ENCODE peak calls at places on chromosomes 16 and 17, in eight cellular contexts. One of them, this sample, is unnamed.
A peak's percentile ranks its signal among the peaks of the same experiment; 100 is the strongest.

GRCh38 chr17:59493867-59494266 is 71.5 kb upstream of the DHX40 start:
- DNase-seq in HL-60: no peak
- DNase-seq in thoracic aorta: no peak
- DNase-seq in colonic mucosa: no peak
- DNase-seq in thyroid gland: no peak
- DNase-seq in upper lobe of right lung: no peak
- DNase-seq in A549: peak; percentile 17
- DNase-seq in IMR-90: no peak
- DNase-seq in this sample: no peak

GRCh38 chr16:84661418-84662060 is 13.2 kb downstream of the KLHL36 start:
- DNase-seq in HL-60: no peak
- DNase-seq in thoracic aorta: no peak
- DNase-seq in colonic mucosa: no peak
- DNase-seq in thyroid gland: no peak
- DNase-seq in upper lobe of right lung: no peak
- DNase-seq in A549: no peak
- DNase-seq in IMR-90: no peak
- DNase-seq in this sample: no peak

GRCh38 chr17:82977586-82977985 is 101.8 kb upstream of the METRNL start:
- DNase-seq in HL-60: no peak
- DNase-seq in thoracic aorta: no peak
- DNase-seq in colonic mucosa: no peak
- DNase-seq in thyroid gland: peak; percentile 43
- DNase-seq in upper lobe of right lung: peak; percentile 60
- DNase-seq in A549: no peak
- DNase-seq in IMR-90: no peak
- DNase-seq in this sample: no peak

GRCh38 chr16:87874639-87875472 is 5.5 kb upstream of the SLC7A5 start:
- DNase-seq in HL-60: no peak
- DNase-seq in thoracic aorta: no peak
- DNase-seq in colonic mucosa: no peak
- DNase-seq in thyroid gland: no peak
- DNase-seq in upper lobe of right lung: no peak
- DNase-seq in A549: no peak
- DNase-seq in IMR-90: no peak
- DNase-seq in this sample: no peak

GRCh38 chr16:65480276-65480675 is 358.4 kb upstream of the CDH11 start:
- DNase-seq in HL-60: no peak
- DNase-seq in thoracic aorta: no peak
- DNase-seq in colonic mucosa: no peak
- DNase-seq in thyroid gland: no peak
- DNase-seq in upper lobe of right lung: no peak
- DNase-seq in A549: no peak
- DNase-seq in IMR-90: no peak
- DNase-seq in this sample: no peak

GRCh38 chr17:29170682-29171081 is 9.5 kb downstream of the MYO18A start:
- DNase-seq in HL-60: no peak
- DNase-seq in thoracic aorta: no peak
- DNase-seq in colonic mucosa: no peak
- DNase-seq in thyroid gland: no peak
- DNase-seq in upper lobe of right lung: no peak
- DNase-seq in A549: no peak
- DNase-seq in IMR-90: no peak
- DNase-seq in this sample: no peak

GRCh38 chr16:396605-397004 is 394 bp upstream of the NME4 start:
- DNase-seq in HL-60: peak; percentile 80
- DNase-seq in thoracic aorta: no peak
- DNase-seq in colonic mucosa: no peak
- DNase-seq in thyroid gland: peak; percentile 53
- DNase-seq in upper lobe of right lung: no peak
- DNase-seq in A549: peak; percentile 74
- DNase-seq in IMR-90: peak; percentile 41
- DNase-seq in this sample: peak; percentile 72

GRCh38 chr16:22321340-22322001 is 24.3 kb downstream of the POLR3E start:
- DNase-seq in HL-60: peak; percentile 67
- DNase-seq in thoracic aorta: no peak
- DNase-seq in colonic mucosa: peak; percentile 58
- DNase-seq in thyroid gland: peak; percentile 74
- DNase-seq in upper lobe of right lung: peak; percentile 75
- DNase-seq in A549: peak; percentile 84
- DNase-seq in IMR-90: peak; percentile 70
- DNase-seq in this sample: no peak

GRCh38 chr17:20944014-20944905 is 98.6 kb downstream of the USP22 start:
- DNase-seq in HL-60: no peak
- DNase-seq in thoracic aorta: no peak
- DNase-seq in colonic mucosa: peak; percentile 65
- DNase-seq in thyroid gland: peak; percentile 83
- DNase-seq in upper lobe of right lung: no peak
- DNase-seq in A549: peak; percentile 54
- DNase-seq in IMR-90: no peak
- DNase-seq in this sample: no peak

GRCh38 chr17:9051561-9051960 is 30.3 kb downstream of the NTN1 start:
- DNase-seq in HL-60: no peak
- DNase-seq in thoracic aorta: no peak
- DNase-seq in colonic mucosa: no peak
- DNase-seq in thyroid gland: no peak
- DNase-seq in upper lobe of right lung: no peak
- DNase-seq in A549: no peak
- DNase-seq in IMR-90: no peak
- DNase-seq in this sample: no peak

GRCh38 chr16:56726283-56726682 is 3.6 kb upstream of the NUP93 start:
- DNase-seq in HL-60: no peak
- DNase-seq in thoracic aorta: no peak
- DNase-seq in colonic mucosa: no peak
- DNase-seq in thyroid gland: no peak
- DNase-seq in upper lobe of right lung: no peak
- DNase-seq in A549: no peak
- DNase-seq in IMR-90: no peak
- DNase-seq in this sample: no peak

GRCh38 chr17:883586-883962 is 96.0 kb downstream of the NXN start:
- DNase-seq in HL-60: no peak
- DNase-seq in thoracic aorta: no peak
- DNase-seq in colonic mucosa: no peak
- DNase-seq in thyroid gland: no peak
- DNase-seq in upper lobe of right lung: no peak
- DNase-seq in A549: no peak
- DNase-seq in IMR-90: no peak
- DNase-seq in this sample: no peak

GRCh38 chr16:1972490-1972877 is 631 bp downstream of the TBL3 start:
- DNase-seq in HL-60: no peak
- DNase-seq in thoracic aorta: no peak
- DNase-seq in colonic mucosa: no peak
- DNase-seq in thyroid gland: no peak
- DNase-seq in upper lobe of right lung: peak; percentile 70
- DNase-seq in A549: no peak
- DNase-seq in IMR-90: no peak
- DNase-seq in this sample: no peak

GRCh38 chr16:8721693-8722348 is 47.4 kb downstream of the ABAT start:
- DNase-seq in HL-60: no peak
- DNase-seq in thoracic aorta: no peak
- DNase-seq in colonic mucosa: no peak
- DNase-seq in thyroid gland: no peak
- DNase-seq in upper lobe of right lung: no peak
- DNase-seq in A549: no peak
- DNase-seq in IMR-90: no peak
- DNase-seq in this sample: no peak

GRCh38 chr17:33640629-33641028 is 347.5 kb upstream of the ASIC2 start:
- DNase-seq in HL-60: no peak
- DNase-seq in thoracic aorta: no peak
- DNase-seq in colonic mucosa: no peak
- DNase-seq in thyroid gland: no peak
- DNase-seq in upper lobe of right lung: no peak
- DNase-seq in A549: no peak
- DNase-seq in IMR-90: no peak
- DNase-seq in this sample: no peak

GRCh38 chr17:33637534-33637933 is 344.4 kb upstream of the ASIC2 start:
- DNase-seq in HL-60: no peak
- DNase-seq in thoracic aorta: no peak
- DNase-seq in colonic mucosa: no peak
- DNase-seq in thyroid gland: no peak
- DNase-seq in upper lobe of right lung: no peak
- DNase-seq in A549: no peak
- DNase-seq in IMR-90: no peak
- DNase-seq in this sample: no peak

GRCh38 chr17:33639103-33639991 is 346.3 kb upstream of the ASIC2 start:
- DNase-seq in HL-60: peak; percentile 87
- DNase-seq in thoracic aorta: no peak
- DNase-seq in colonic mucosa: no peak
- DNase-seq in thyroid gland: no peak
- DNase-seq in upper lobe of right lung: no peak
- DNase-seq in A549: no peak
- DNase-seq in IMR-90: no peak
- DNase-seq in this sample: no peak

GRCh38 chr17:33647976-33648375 is 354.9 kb upstream of the ASIC2 start:
- DNase-seq in HL-60: no peak
- DNase-seq in thoracic aorta: no peak
- DNase-seq in colonic mucosa: no peak
- DNase-seq in thyroid gland: no peak
- DNase-seq in upper lobe of right lung: no peak
- DNase-seq in A549: peak; percentile 44
- DNase-seq in IMR-90: peak; percentile 11
- DNase-seq in this sample: no peak

DNA sequence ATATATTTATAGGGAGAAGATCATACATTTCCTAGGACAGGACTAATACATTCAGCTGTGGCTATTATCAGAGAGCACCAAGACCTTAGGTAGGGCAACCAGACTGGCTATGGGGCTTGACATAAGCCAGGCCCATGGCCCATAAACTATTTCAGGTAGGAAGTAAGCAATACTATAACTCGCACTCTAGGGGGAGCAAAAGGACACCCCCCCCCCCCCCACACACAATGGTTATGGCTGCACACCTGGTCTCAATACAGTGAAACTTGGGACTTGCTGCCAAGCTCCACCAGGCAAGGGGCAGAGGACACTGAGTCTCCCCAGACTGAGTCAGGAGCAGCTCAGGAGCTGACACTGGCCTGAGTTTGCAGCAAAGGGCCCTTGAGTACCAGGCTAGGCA is 348.9 kb upstream of the ASIC2 start:
- DNase-seq in HL-60: no peak
- DNase-seq in thoracic aorta: no peak
- DNase-seq in colonic mucosa: no peak
- DNase-seq in thyroid gland: no peak
- DNase-seq in upper lobe of right lung: no peak
- DNase-seq in A549: peak; percentile 11
- DNase-seq in IMR-90: no peak
- DNase-seq in this sample: no peak
- TF ChIP-seq CTCF in HL-60: no peak
- TF ChIP-seq CTCF in thoracic aorta: no peak
- TF ChIP-seq CTCF in colonic mucosa: no peak
- TF ChIP-seq CTCF in thyroid gland: no peak
- TF ChIP-seq CTCF in upper lobe of right lung: no peak
- TF ChIP-seq CTCF in A549: no peak
- TF ChIP-seq CTCF in IMR-90: no peak
- TF ChIP-seq CTCF in this sample: no peak

GRCh38 chr17:38853292-38854219 is at the start of gene RPL23:
- DNase-seq in HL-60: peak; percentile 96
- DNase-seq in thoracic aorta: peak; percentile 86
- DNase-seq in colonic mucosa: peak; percentile 95
- DNase-seq in thyroid gland: peak; percentile 97
- DNase-seq in upper lobe of right lung: peak; percentile 95
- DNase-seq in A549: peak; percentile 99
- DNase-seq in IMR-90: peak; percentile 97
- DNase-seq in this sample: no peak
- TF ChIP-seq CTCF in HL-60: no peak
- TF ChIP-seq CTCF in thoracic aorta: no peak
- TF ChIP-seq CTCF in colonic mucosa: no peak
- TF ChIP-seq CTCF in thyroid gland: no peak
- TF ChIP-seq CTCF in upper lobe of right lung: no peak
- TF ChIP-seq CTCF in A549: no peak
- TF ChIP-seq CTCF in IMR-90: no peak
- TF ChIP-seq CTCF in this sample: no peak

GRCh38 chr17:79843917-79844815 is 4.9 kb upstream of the CBX4 start:
- DNase-seq in HL-60: no peak
- DNase-seq in thoracic aorta: no peak
- DNase-seq in colonic mucosa: peak; percentile 53
- DNase-seq in thyroid gland: peak; percentile 79
- DNase-seq in upper lobe of right lung: peak; percentile 88
- DNase-seq in A549: peak; percentile 75
- DNase-seq in IMR-90: peak; percentile 61
- DNase-seq in this sample: no peak

GRCh38 chr17:79842136-79842655 is 3.0 kb upstream of the CBX4 start:
- DNase-seq in HL-60: no peak
- DNase-seq in thoracic aorta: no peak
- DNase-seq in colonic mucosa: peak; percentile 24
- DNase-seq in thyroid gland: no peak
- DNase-seq in upper lobe of right lung: no peak
- DNase-seq in A549: no peak
- DNase-seq in IMR-90: no peak
- DNase-seq in this sample: no peak

GRCh38 chr17:79843475-79843916 is 4.3 kb upstream of the CBX4 start:
- DNase-seq in HL-60: no peak
- DNase-seq in thoracic aorta: no peak
- DNase-seq in colonic mucosa: peak; percentile 44
- DNase-seq in thyroid gland: no peak
- DNase-seq in upper lobe of right lung: no peak
- DNase-seq in A549: no peak
- DNase-seq in IMR-90: no peak
- DNase-seq in this sample: no peak

GRCh38 chr17:79841369-79842135 is 2.3 kb upstream of the CBX4 start:
- DNase-seq in HL-60: no peak
- DNase-seq in thoracic aorta: no peak
- DNase-seq in colonic mucosa: no peak
- DNase-seq in thyroid gland: no peak
- DNase-seq in upper lobe of right lung: no peak
- DNase-seq in A549: no peak
- DNase-seq in IMR-90: no peak
- DNase-seq in this sample: no peak

GRCh38 chr17:79842656-79843474 is 3.6 kb upstream of the CBX4 start:
- DNase-seq in HL-60: no peak
- DNase-seq in thoracic aorta: no peak
- DNase-seq in colonic mucosa: peak; percentile 29
- DNase-seq in thyroid gland: peak; percentile 52
- DNase-seq in upper lobe of right lung: no peak
- DNase-seq in A549: no peak
- DNase-seq in IMR-90: no peak
- DNase-seq in this sample: no peak
- TF ChIP-seq CTCF in HL-60: no peak
- TF ChIP-seq CTCF in thoracic aorta: peak; percentile 19
- TF ChIP-seq CTCF in colonic mucosa: no peak
- TF ChIP-seq CTCF in thyroid gland: no peak
- TF ChIP-seq CTCF in upper lobe of right lung: no peak
- TF ChIP-seq CTCF in A549: no peak
- TF ChIP-seq CTCF in IMR-90: no peak
- TF ChIP-seq CTCF in this sample: peak; percentile 23

DNA sequence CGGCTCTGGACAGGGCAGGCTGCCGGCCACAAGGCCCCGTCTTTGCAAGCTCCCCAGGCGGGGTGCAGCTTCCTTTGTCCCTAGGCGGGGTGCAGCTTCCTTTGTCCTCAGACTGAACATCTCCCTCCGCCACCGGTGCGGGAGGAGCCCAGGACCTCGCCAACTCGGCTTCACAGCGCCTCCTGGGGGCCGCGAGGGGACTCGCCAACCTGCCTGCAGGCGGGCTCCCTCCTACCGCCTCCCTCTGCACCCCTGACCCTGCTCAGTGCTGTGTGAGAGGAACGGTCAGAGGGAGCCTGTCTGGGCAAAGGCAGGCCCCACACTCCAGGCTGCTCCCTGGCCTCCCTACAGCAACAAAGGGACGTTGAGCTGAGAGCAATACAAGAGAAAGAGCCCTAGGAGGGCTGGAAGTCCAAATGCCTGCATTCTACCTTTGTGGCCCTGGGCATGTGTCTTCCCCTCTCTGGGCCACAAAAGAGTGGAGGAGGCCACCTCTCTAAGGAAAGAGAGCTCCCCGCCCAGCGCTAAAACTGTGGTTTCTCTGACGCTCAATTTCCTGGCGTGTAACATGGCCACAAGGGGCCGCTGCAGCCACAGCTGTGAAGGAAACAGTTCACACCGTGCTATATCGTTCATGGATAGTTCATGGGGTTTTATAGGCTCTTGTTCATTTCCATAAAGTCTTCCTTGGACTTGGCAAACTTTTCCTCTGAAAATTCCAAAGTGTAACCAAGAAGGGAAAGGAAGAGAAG is 20.9 kb upstream of the KRT19 start:
- DNase-seq in HL-60: peak; percentile 75
- DNase-seq in thoracic aorta: peak; percentile 45
- DNase-seq in colonic mucosa: peak; percentile 93
- DNase-seq in thyroid gland: peak; percentile 81
- DNase-seq in upper lobe of right lung: peak; percentile 92
- DNase-seq in A549: peak; percentile 94
- DNase-seq in IMR-90: peak; percentile 86
- DNase-seq in this sample: no peak
- TF ChIP-seq CTCF in HL-60: peak; percentile 96
- TF ChIP-seq CTCF in thoracic aorta: peak; percentile 83
- TF ChIP-seq CTCF in colonic mucosa: peak; percentile 93
- TF ChIP-seq CTCF in thyroid gland: peak; percentile 86
- TF ChIP-seq CTCF in upper lobe of right lung: peak; percentile 87
- TF ChIP-seq CTCF in A549: peak; percentile 99
- TF ChIP-seq CTCF in IMR-90: peak; percentile 96
- TF ChIP-seq CTCF in this sample: peak; percentile 98